ENCODE peak calls at places on chromosomes 13 and 19, in five cellular contexts. W is uterus, H is PC-3, E is fibroblast of lung, P is A549. I is an unnamed sample.

GRCh38 chr13:65479692-65480091 is 1750.4 kb downstream of the PCDH9 start:
- DNase-seq in P (no peak), E (no peak), H (peak), W (no peak), I (no peak)

GRCh38 chr13:112702983-112703379 is 13.1 kb downstream of the ATP11A start:
- DNase-seq in E (no peak), H (no peak), P (no peak), W (no peak), I (no peak)

GRCh38 chr13:98710521-98710920 is 42.0 kb downstream of the SLC15A1 start:
- DNase-seq in E (no peak), W (no peak), P (no peak), H (no peak), I (no peak)

GRCh38 chr19:10074153-10074552 is 12.0 kb upstream of the SHFL start:
- DNase-seq in W (no peak), H (peak), E (no peak), P (peak), I (no peak)

GRCh38 chr19:51258165-51258564 is 7.3 kb downstream of the SIGLECL1 start:
- DNase-seq in H (no peak), W (no peak), E (no peak), P (no peak), I (no peak)

GRCh38 chr19:14048439-14049153 is 13.3 kb downstream of the PALM3 start:
- DNase-seq in W (no peak), P (peak), E (peak), H (peak), I (no peak)

GRCh38 chr19:16462757-16463250 is 9.0 kb downstream of the EPS15L1 start:
- DNase-seq in E (peak), W (no peak), P (no peak), H (peak), I (no peak)

GRCh38 chr13:22108283-22108897 is 437.5 kb downstream of the FGF9 start:
- DNase-seq in P (no peak), W (no peak), H (peak), E (no peak), I (no peak)

GRCh38 chr19:37987356-37988332 is 80.6 kb downstream of the SIPA1L3 start:
- DNase-seq in E (no peak), W (no peak), H (no peak), P (peak), I (no peak)

GRCh38 chr19:39398297-39398864 is 7.2 kb downstream of the MED29 start:
- DNase-seq in W (peak), E (peak), P (peak), H (peak), I (no peak)

GRCh38 chr13:51584731-51585191 is 499 bp downstream of the WDFY2 start:
- DNase-seq in W (no peak), H (peak), E (peak), P (peak), I (peak)

GRCh38 chr13:85798999-85799646 is at the start of gene SLITRK6:
- DNase-seq in W (no peak), P (peak), H (peak), E (peak), I (no peak)

GRCh38 chr13:84362777-84363176 is 480.5 kb upstream of the SLITRK1 start:
- DNase-seq in W (no peak), P (no peak), H (no peak), E (peak), I (no peak)

GRCh38 chr13:98092888-98093287 is 50.0 kb upstream of the FARP1 start:
- DNase-seq in H (no peak), P (no peak), E (no peak), W (no peak), I (no peak)

GRCh38 chr13:102978168-102978567 is 88.0 kb downstream of the SLC10A2 start:
- DNase-seq in H (no peak), W (no peak), P (no peak), E (no peak), I (no peak)

GRCh38 chr13:66689037-66689619 is 541.0 kb downstream of the PCDH9 start:
- DNase-seq in W (no peak), E (peak), P (peak), H (no peak), I (no peak)

GRCh38 chr19:40553885-40554857 is 22.5 kb upstream of the SHKBP1 start:
- DNase-seq in H (no peak), E (no peak), P (no peak), W (no peak), I (no peak)

GRCh38 chr13:55347528-55347927 is 1793.2 kb upstream of the PRR20A start:
- DNase-seq in P (no peak), W (no peak), E (no peak), H (no peak), I (no peak)

GRCh38 chr19:58328999-58329398 is 2.2 kb downstream of the ZSCAN22 start:
- DNase-seq in W (no peak), H (peak), E (no peak), P (peak), I (no peak)

GRCh38 chr13:97631158-97631557 is 197.2 kb downstream of the RAP2A start:
- DNase-seq in H (peak), E (no peak), W (no peak), P (no peak), I (no peak)

GRCh38 chr13:80083516-80084085 is 257.3 kb downstream of the SPRY2 start:
- DNase-seq in P (no peak), H (no peak), W (no peak), E (peak), I (no peak)

GRCh38 chr13:24742294-24742693 is 21.7 kb upstream of the RNF17 start:
- DNase-seq in W (no peak), P (no peak), E (peak), H (no peak), I (no peak)

GRCh38 chr13:100089633-100090032 is 740 bp downstream of the PCCA start:
- DNase-seq in E (peak), W (no peak), P (no peak), H (peak), I (no peak)

GRCh38 chr13:91922969-91923592 is 524.7 kb downstream of the GPC5 start:
- DNase-seq in H (no peak), W (no peak), E (no peak), P (no peak), I (no peak)

GRCh38 chr19:8569066-8569761 is 8.0 kb downstream of the MYO1F start:
- DNase-seq in H (peak), E (peak), P (peak), W (no peak), I (no peak)

GRCh38 chr13:80334582-80335260 is 6.2 kb downstream of the SPRY2 start:
- DNase-seq in P (no peak), E (peak), W (no peak), H (peak), I (no peak)

GRCh38 chr19:35457173-35457572 is 9.1 kb downstream of the FFAR2 start:
- DNase-seq in P (no peak), H (no peak), E (no peak), W (no peak), I (no peak)

GRCh38 chr19:58274771-58275199 is 4.0 kb upstream of the ZNF8 start:
- DNase-seq in P (no peak), H (peak), E (peak), W (no peak), I (no peak)

GRCh38 chr13:40087021-40088002 is 431.9 kb downstream of the COG6 start:
- DNase-seq in E (no peak), W (no peak), P (no peak), H (peak), I (no peak)

GRCh38 chr13:73677041-73677589 is 457.1 kb downstream of the KLF12 start:
- DNase-seq in E (peak), H (peak), P (peak), W (no peak), I (no peak)

GRCh38 chr19:55836340-55836739 is at the start of gene NLRP4:
- DNase-seq in H (no peak), E (no peak), P (peak), W (no peak), I (no peak)

GRCh38 chr13:24540236-24541126 is 27.9 kb upstream of the PARP4 start:
- DNase-seq in W (no peak), E (no peak), H (no peak), P (peak), I (no peak)

GRCh38 chr13:25836709-25837316 is 215.0 kb downstream of the SHISA2 start:
- DNase-seq in E (peak), W (no peak), P (no peak), H (no peak), I (no peak)

GRCh38 chr19:28519950-28520861 is 692.7 kb downstream of the UQCRFS1 start:
- DNase-seq in W (peak), E (peak), P (no peak), H (peak), I (peak)

GRCh38 chr13:32530841-32531253 is 7.7 kb downstream of the N4BP2L2 start:
- DNase-seq in P (no peak), H (no peak), W (no peak), E (peak), I (no peak)

DNA sequence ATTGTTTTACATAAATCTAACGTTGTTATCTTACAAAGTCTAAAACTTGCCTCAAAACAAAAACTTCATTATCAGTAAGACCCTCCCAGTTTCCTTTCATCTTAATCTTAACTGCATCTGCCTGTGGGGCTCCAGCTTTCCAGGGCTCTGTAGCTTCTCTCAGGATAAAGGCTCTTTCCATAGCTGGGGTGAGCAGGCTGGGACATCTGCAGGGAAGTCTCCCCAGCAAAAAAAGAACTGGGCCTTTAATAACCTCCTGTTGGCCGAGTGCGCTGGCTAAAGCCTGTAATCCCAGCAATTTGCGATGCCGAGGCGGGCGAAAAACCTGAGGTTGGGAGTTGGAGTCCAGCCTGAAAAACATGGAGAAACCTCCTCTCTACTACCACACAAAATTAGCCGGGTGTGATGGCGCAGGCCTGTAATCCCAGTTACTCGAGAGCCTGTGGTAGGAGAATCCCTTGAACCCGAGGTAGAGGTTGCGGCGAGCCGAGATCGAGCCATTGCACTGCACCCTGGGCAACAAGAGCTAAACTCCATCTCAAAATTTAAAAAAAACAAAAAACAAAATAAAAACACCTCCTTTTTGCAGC is 142.9 kb downstream of the ZNF737 start:
- DNase-seq in E (no peak), H (no peak), W (no peak), P (no peak), I (no peak)
- H3K4me3 ChIP-seq in E (peak), H (no peak), W (peak), P (no peak), I (no peak)

GRCh38 chr19:31140717-31141116 is 208.5 kb downstream of the TSHZ3 start:
- DNase-seq in W (no peak), E (peak), H (peak), P (peak), I (no peak)
- TF ChIP-seq CTCF in W (no peak), E (no peak), H (no peak), P (no peak), I (no peak)

DNA sequence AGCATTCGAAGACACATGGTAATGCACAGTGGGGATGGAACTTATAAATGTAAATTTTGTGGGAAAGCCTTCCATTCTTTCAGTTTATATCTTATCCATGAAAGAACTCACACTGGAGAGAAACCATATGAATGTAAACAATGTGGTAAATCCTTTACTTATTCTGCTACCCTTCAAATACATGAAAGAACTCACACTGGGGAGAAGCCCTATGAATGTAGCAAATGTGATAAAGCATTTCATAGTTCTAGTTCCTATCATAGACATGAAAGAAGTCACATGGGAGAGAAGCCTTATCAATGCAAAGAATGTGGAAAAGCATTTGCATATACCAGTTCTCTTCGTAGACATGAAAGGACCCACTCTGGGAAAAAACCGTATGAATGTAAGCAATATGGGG is 16.2 kb upstream of the ZNF763 start:
- DNase-seq in H (no peak), P (no peak), W (no peak), E (no peak), I (no peak)
- H3K4me3 ChIP-seq in H (peak), P (no peak), W (no peak), E (no peak), I (no peak)

DNA sequence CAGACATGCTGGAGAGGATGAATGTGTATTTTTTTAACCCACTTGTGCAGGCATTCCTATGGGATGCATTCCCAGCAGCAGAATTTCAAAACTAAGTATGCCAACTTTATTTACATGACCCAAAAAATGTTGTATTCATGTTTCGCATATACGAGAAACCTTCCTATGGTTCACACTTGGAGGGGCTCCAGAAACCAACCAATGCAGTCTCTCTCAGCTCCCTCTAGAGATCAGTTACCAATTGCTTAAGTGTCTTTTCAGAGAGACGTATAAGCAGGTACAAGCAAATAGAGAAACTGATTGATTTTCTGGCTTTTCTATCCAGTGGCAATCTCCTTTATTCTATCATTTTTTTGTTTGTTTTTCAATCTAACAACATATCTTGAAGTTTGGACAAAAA is 5.5 kb upstream of the PTOV1 start:
- DNase-seq in E (no peak), H (no peak), W (no peak), P (no peak), I (no peak)
- TF ChIP-seq CTCF in E (no peak), H (no peak), W (no peak), P (no peak), I (no peak)

GRCh38 chr13:110023729-110024645 is 237.6 kb upstream of the IRS2 start:
- DNase-seq in H (no peak), P (no peak), W (no peak), E (no peak), I (peak)
- H3K4me3 ChIP-seq in H (no peak), P (no peak), W (no peak), E (no peak), I (no peak)

DNA sequence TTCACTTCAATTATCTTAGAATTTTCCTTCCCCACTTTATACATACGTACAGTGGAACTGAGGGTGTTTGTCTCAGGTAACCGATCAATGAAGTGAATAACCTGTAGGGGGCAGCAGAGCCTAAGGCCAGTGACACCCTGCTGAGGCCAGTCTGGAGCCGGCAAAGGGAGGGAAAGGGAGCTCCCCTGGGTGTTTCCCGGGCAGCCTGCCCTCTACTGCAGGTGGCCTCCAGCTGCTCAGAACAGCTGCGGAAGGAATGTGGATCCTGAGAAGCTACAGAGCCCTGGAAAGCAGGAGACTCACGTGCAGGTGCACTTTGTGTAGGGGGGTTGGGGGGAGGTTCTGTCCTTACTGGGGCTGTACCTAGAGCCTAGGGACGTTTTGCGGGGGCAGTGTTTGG is 832 bp upstream of the ZNF491 start:
- DNase-seq in H (peak), W (peak), E (peak), P (peak), I (peak)
- TF ChIP-seq CTCF in H (peak), W (peak), E (peak), P (no peak), I (peak)